ENCODE peak calls at places on chromosomes 1 and 21, in eight cellular contexts. L, Q, M, H, B, E, A and Z are unnamed samples. For H3K4me1, the result is how much of the 10 kb centered on the place peaks cover.

GRCh38 chr1:69827732-69828131 is 260.0 kb downstream of the LRRC7 start:
- DNase-seq in E (no peak), Q (no peak), L (no peak), H (no peak), A (no peak), M (no peak), B (no peak), Z (no peak)

GRCh38 chr1:39084191-39084590 is 58.0 kb downstream of the NDUFS5 start:
- DNase-seq in L (no peak), B (no peak), M (no peak), E (no peak), A (no peak), Q (peak), H (no peak), Z (no peak)

GRCh38 chr1:108851567-108851966 is 5.3 kb downstream of the AKNAD1 start:
- DNase-seq in B (no peak), M (no peak), Q (no peak), E (no peak), H (no peak), L (no peak), A (peak), Z (no peak)

GRCh38 chr1:31689821-31690220 is 14.0 kb downstream of the COL16A1 start:
- DNase-seq in B (no peak), L (no peak), H (no peak), E (no peak), M (peak), A (peak), Q (no peak), Z (no peak)

GRCh38 chr21:28235169-28235892 is 757.3 kb downstream of the LTN1 start:
- DNase-seq in E (no peak), Q (no peak), H (no peak), M (no peak), L (no peak), B (peak), A (peak), Z (no peak)

GRCh38 chr1:8509579-8509978 is 191.7 kb downstream of the SLC45A1 start:
- DNase-seq in L (no peak), E (no peak), Q (no peak), B (peak), M (no peak), A (no peak), H (no peak), Z (no peak)

GRCh38 chr1:213951876-213952275 is 35.9 kb upstream of the PROX1 start:
- DNase-seq in A (no peak), M (no peak), H (no peak), Q (no peak), E (no peak), L (no peak), B (no peak), Z (no peak)

GRCh38 chr1:54488065-54488750 is 59.8 kb upstream of the ACOT11 start:
- DNase-seq in Q (peak), L (peak), B (peak), M (peak), E (peak), H (peak), A (peak), Z (peak)

GRCh38 chr1:94628174-94628843 is 86.8 kb upstream of the F3 start:
- DNase-seq in A (no peak), B (no peak), Q (no peak), M (no peak), L (no peak), H (no peak), E (no peak), Z (no peak)

GRCh38 chr1:67612690-67613322 is 72.2 kb upstream of the GADD45A start:
- DNase-seq in M (no peak), L (peak), E (no peak), B (no peak), A (peak), H (no peak), Q (no peak), Z (peak)

GRCh38 chr1:234981758-234982157 is 146.9 kb downstream of the TOMM20 start:
- DNase-seq in L (no peak), M (no peak), H (no peak), B (no peak), A (no peak), Q (no peak), E (no peak), Z (no peak)

GRCh38 chr1:234978397-234979291 is 150.0 kb downstream of the TOMM20 start:
- DNase-seq in Q (no peak), M (peak), L (no peak), E (no peak), B (peak), A (peak), H (peak), Z (peak)

GRCh38 chr1:234980224-234980656 is 148.4 kb downstream of the TOMM20 start:
- DNase-seq in M (no peak), L (peak), B (no peak), A (peak), E (no peak), H (no peak), Q (no peak), Z (no peak)

GRCh38 chr1:234979316-234980223 is 149.1 kb downstream of the TOMM20 start:
- DNase-seq in A (no peak), M (no peak), H (no peak), L (no peak), Q (no peak), E (no peak), B (peak), Z (no peak)

GRCh38 chr1:234980657-234981396 is 147.8 kb downstream of the TOMM20 start:
- DNase-seq in B (peak), H (peak), L (peak), Q (no peak), M (peak), E (peak), A (peak), Z (peak)
- H3K4me1 ChIP-seq in B (under half), H (half or more), L (under half), Q (under half), M (half or more), E (half or more), A (under half), Z (under half)

DNA sequence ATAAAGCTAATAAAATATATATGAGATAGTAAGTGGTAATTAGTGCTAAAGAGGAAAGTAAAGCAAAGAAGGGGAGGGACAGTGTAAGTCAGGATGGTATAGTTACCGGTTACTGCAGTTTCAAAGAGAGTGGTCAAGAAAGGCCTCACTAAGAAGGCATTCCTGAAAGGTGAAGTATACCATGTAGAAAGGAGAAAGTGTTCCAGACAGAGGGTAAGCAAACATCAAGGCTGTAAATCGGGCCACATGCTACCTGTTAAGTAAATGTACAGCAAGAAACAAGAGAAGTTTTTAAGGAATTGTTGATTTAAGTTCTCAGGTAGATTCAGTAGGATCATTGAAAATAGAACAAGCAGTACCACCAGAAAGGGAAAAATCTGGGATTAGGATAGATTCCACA is 9.7 kb downstream of the DESI2 start:
- DNase-seq in L (no peak), B (no peak), Q (no peak), A (no peak), E (no peak), M (no peak), H (no peak), Z (no peak)
- H3K27ac ChIP-seq in L (no peak), B (no peak), Q (no peak), A (no peak), E (no peak), M (no peak), H (peak), Z (no peak)

DNA sequence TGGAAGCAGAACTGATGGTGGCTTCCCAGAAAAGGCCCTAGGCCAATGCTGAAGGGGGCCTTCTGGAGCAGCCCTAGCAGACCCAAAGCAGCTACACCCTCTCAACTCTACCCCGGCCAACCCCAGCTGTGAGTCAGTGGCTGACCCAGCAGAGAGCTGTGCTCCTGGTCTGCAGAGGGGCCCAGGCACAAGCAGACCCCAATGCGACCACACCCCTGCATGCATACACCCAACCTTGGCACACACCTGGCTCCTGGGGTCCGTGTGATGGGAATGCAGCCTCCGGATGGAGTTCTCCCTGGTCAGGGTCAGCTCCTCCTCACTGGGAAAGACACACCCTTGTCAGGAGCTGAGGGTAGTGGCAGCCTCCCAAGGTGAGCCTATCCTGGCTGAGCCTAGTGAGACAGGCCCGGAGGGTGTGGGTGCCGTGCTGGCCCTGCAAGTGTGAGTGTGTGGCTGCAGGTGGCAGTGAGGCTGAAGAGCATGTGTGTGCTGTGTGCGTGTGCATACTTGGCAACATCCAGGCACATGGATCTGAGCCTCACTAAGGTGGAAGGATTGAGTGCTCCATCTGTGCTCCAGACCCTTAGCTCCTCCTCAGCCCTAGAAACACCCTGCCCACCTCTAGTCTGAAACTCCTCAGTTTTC is 3.9 kb upstream of the ARHGAP30 start:
- DNase-seq in E (no peak), B (no peak), L (no peak), H (peak), A (no peak), Q (no peak), M (no peak), Z (no peak)
- TF ChIP-seq CTCF in E (no peak), B (no peak), L (no peak), H (no peak), A (no peak), Q (no peak), M (no peak), Z (no peak)

DNA sequence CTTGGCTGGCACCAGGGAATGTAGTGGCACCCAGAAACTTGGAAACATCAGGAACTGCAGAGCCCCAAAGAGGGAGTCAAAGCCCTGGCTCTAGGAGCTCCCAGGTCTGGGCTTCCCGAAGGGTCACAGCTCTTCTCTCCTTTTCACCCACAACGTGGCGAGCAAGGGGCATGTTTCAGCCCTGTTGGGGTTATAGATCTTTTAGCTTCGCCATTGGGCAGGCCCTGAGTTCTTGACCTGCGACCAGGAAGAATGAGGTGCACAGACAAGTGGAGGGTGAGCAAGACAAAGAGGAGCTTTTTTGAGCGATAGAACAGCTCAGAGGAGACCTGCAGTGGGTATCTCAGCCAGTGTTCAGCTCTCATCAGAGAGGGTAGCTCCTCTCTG is 23.6 kb upstream of the LRRC8C start:
- DNase-seq in A (no peak), E (no peak), Q (no peak), H (no peak), B (no peak), M (no peak), L (no peak), Z (no peak)
- H3K4me1 ChIP-seq in A (under half), E (under half), Q (under half), H (under half), B (under half), M (under half), L (under half), Z (under half)

GRCh38 chr1:181128592-181129497 is 40.3 kb downstream of the IER5 start:
- DNase-seq in A (no peak), H (no peak), E (no peak), M (no peak), Q (no peak), L (no peak), B (peak), Z (no peak)

GRCh38 chr1:181127898-181128453 is 39.5 kb downstream of the IER5 start:
- DNase-seq in L (no peak), Q (no peak), A (no peak), B (no peak), H (no peak), M (no peak), E (no peak), Z (no peak)

GRCh38 chr1:181124206-181124825 is 35.8 kb downstream of the IER5 start:
- DNase-seq in E (no peak), H (no peak), Q (no peak), L (no peak), A (no peak), B (no peak), M (no peak), Z (no peak)

GRCh38 chr1:181126871-181127587 is 38.5 kb downstream of the IER5 start:
- DNase-seq in E (no peak), A (no peak), M (peak), H (peak), L (no peak), B (peak), Q (no peak), Z (no peak)

GRCh38 chr1:181126289-181126688 is 37.8 kb downstream of the IER5 start:
- DNase-seq in H (no peak), A (no peak), M (no peak), Q (no peak), L (no peak), E (no peak), B (no peak), Z (no peak)
- H3K27ac ChIP-seq in H (no peak), A (no peak), M (peak), Q (no peak), L (no peak), E (no peak), B (peak), Z (no peak)

GRCh38 chr1:156281281-156282142 is 1.1 kb downstream of the SMG5 start:
- DNase-seq in Q (no peak), B (peak), E (no peak), M (no peak), H (no peak), L (no peak), A (peak), Z (no peak)
- TF ChIP-seq CTCF in Q (no peak), B (no peak), E (no peak), M (no peak), H (no peak), L (no peak), A (peak), Z (no peak)

GRCh38 chr1:223010552-223011229 is 132.4 kb downstream of the TLR5 start:
- DNase-seq in A (peak), M (no peak), E (no peak), L (no peak), Q (no peak), H (no peak), B (no peak), Z (no peak)
- H3K4me1 ChIP-seq in A (under half), M (under half), E (under half), L (under half), Q (under half), H (under half), B (under half), Z (under half)

GRCh38 chr1:60262701-60263100 is 189.1 kb upstream of the C1orf87 start:
- DNase-seq in L (no peak), B (no peak), Q (no peak), H (no peak), E (no peak), A (no peak), M (no peak), Z (no peak)
- H3K27ac ChIP-seq in L (no peak), B (no peak), Q (no peak), H (no peak), E (no peak), A (no peak), M (no peak), Z (no peak)

GRCh38 chr1:15526490-15527339 is at the start of gene DNAJC16:
- DNase-seq in L (peak), H (peak), E (peak), A (peak), B (peak), M (peak), Q (peak), Z (peak)
- TF ChIP-seq CTCF in L (peak), H (peak), E (peak), A (peak), B (no peak), M (no peak), Q (no peak), Z (peak)

GRCh38 chr21:34579411-34579810 is 35.5 kb downstream of the RCAN1 start:
- DNase-seq in Q (no peak), L (no peak), H (no peak), M (no peak), B (no peak), A (peak), E (no peak), Z (no peak)

GRCh38 chr21:34571994-34572393 is 42.9 kb downstream of the RCAN1 start:
- DNase-seq in A (no peak), Q (no peak), L (no peak), B (no peak), E (no peak), M (no peak), H (no peak), Z (no peak)

GRCh38 chr21:34576043-34576466 is 38.9 kb downstream of the RCAN1 start:
- DNase-seq in E (no peak), M (no peak), L (no peak), Q (no peak), A (peak), B (no peak), H (no peak), Z (no peak)

GRCh38 chr21:34574581-34574980 is 40.3 kb downstream of the RCAN1 start:
- DNase-seq in E (no peak), Q (no peak), L (no peak), B (no peak), H (no peak), A (no peak), M (no peak), Z (no peak)

DNA sequence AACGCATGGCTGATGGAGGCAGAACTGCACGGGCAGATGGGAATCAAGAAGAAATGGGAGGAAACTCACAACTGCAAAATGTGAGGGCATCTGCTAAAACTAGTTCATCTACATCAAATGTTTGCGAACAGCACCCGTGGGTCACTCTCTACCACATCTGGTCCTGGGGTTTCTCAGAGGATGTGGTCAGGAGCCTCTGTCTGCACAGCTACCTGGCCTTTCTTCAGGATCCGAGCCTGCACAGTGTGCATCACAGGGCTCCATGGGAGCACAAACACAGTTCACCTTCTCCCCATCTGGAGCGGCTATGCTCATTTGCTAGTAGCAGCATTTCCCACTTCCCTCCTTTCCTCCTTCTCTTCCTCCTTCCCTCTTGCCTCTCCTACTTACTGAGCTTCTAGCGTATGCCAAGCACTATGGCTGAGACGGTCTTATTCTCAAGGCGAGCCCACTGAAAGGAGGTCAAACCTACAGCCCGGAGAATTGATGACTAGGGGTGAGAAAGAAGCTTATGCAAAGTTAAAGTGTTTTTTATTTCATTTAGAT is 39.9 kb downstream of the RCAN1 start:
- DNase-seq in A (no peak), B (no peak), E (no peak), Q (no peak), H (no peak), L (no peak), M (no peak), Z (no peak)
- H3K4me1 ChIP-seq in A (under half), B (under half), E (under half), Q (under half), H (under half), L (under half), M (under half), Z (under half)